ENCODE peak calls at places on chromosomes 13 and 19, in eight cellular contexts. K is left colon; W is Calu3; Z is T-cell; F is stimulated activated CD8-positive, alpha-beta memory T cell treated with anti-CD3 and anti-CD28 coated beads, Interleukin-7, amount 100 ng/mL, for 1 hour; X is cardiac fibroblast; B is stimulated activated CD4-positive, alpha-beta T cell treated with anti-CD3 and anti-CD28 coated beads, Interleukin-15, amount 100 ng/mL, for 24 hours; S is ACHN. H is an unnamed sample.

GRCh38 chr13:90518398-90518797 is 829.1 kb upstream of the MIR17HG start:
- DNase-seq in S (no peak), B (no peak), W (no peak), X (no peak), K (no peak), Z (no peak), F (no peak), H (no peak)

GRCh38 chr13:45015300-45015699 is 26.0 kb downstream of the GPALPP1 start:
- DNase-seq in K (no peak), S (peak), X (peak), Z (no peak), B (no peak), F (no peak), W (no peak), H (no peak)

GRCh38 chr13:75803175-75803611 is 167.1 kb downstream of the LMO7 start:
- DNase-seq in Z (peak), B (no peak), F (no peak), X (no peak), W (no peak), S (no peak), K (peak), H (no peak)

GRCh38 chr13:26344980-26345379 is 91.1 kb downstream of the CDK8 start:
- DNase-seq in S (no peak), X (peak), B (no peak), Z (no peak), K (no peak), F (no peak), W (no peak), H (no peak)

GRCh38 chr13:77136902-77137420 is 110.0 kb upstream of the FBXL3 start:
- DNase-seq in Z (no peak), S (no peak), X (peak), W (no peak), B (no peak), K (no peak), F (no peak), H (no peak)

GRCh38 chr13:112168771-112169170 is 101.8 kb downstream of the SOX1 start:
- DNase-seq in X (no peak), S (no peak), W (no peak), F (no peak), K (no peak), Z (no peak), B (no peak), H (no peak)

GRCh38 chr19:34278783-34279182 is 24.4 kb downstream of the GARRE1 start:
- DNase-seq in F (no peak), S (no peak), W (no peak), B (no peak), K (no peak), Z (no peak), X (no peak), H (no peak)

GRCh38 chr19:6767357-6768235 is at the start of gene SH2D3A:
- DNase-seq in S (peak), F (peak), K (peak), Z (peak), B (peak), W (peak), X (peak), H (no peak)

GRCh38 chr19:15444505-15445226 is 5.1 kb downstream of the WIZ start:
- DNase-seq in Z (no peak), X (no peak), W (no peak), S (no peak), B (no peak), F (no peak), K (no peak), H (no peak)

GRCh38 chr13:60981407-60981806 is 434.2 kb downstream of the PCDH20 start:
- DNase-seq in X (no peak), Z (no peak), W (no peak), F (no peak), S (no peak), K (no peak), B (no peak), H (no peak)

GRCh38 chr13:66864627-66865026 is 365.5 kb downstream of the PCDH9 start:
- DNase-seq in B (no peak), W (no peak), S (no peak), F (no peak), X (no peak), K (no peak), Z (no peak), H (no peak)

GRCh38 chr13:107387525-107387924 is 819.6 kb upstream of the ARGLU1 start:
- DNase-seq in Z (no peak), K (no peak), X (no peak), W (no peak), S (no peak), F (no peak), B (no peak), H (no peak)